ENCODE peak calls at places on chromosomes 2 and 18, in ten cellular contexts. H, N, F, L, J, D, I, B, P and S are unnamed samples.

GRCh38 chr2:61425605-61426155 is 45.2 kb downstream of the USP34 start:
- DNase-seq in N (no peak), F (no peak), P (no peak), D (no peak), B (no peak), H (no peak), J (no peak), L (no peak), I (no peak), S (no peak)

GRCh38 chr2:16546128-16546754 is 119.4 kb downstream of the CYRIA start:
- DNase-seq in B (no peak), F (peak; percentile 33), D (no peak), N (peak; percentile 9), L (peak; percentile 67), J (no peak), H (peak; percentile 26), P (peak; percentile 42), I (no peak), S (peak; percentile 55)

GRCh38 chr2:105112345-105112744 is 74.5 kb downstream of the MRPS9 start:
- DNase-seq in P (no peak), F (no peak), B (no peak), H (no peak), N (no peak), D (no peak), I (no peak), J (no peak), L (no peak), S (no peak)

GRCh38 chr18:29018976-29019375 is 842.0 kb upstream of the CDH2 start:
- DNase-seq in D (no peak), F (no peak), N (no peak), J (no peak), I (no peak), P (no peak), H (no peak), L (no peak), B (no peak), S (no peak)

GRCh38 chr18:52244658-52245057 is 95.3 kb upstream of the DCC start:
- DNase-seq in D (no peak), L (no peak), J (no peak), I (no peak), F (no peak), P (no peak), B (no peak), H (no peak), N (no peak), S (no peak)

GRCh38 chr18:9839806-9840205 is 46.0 kb upstream of the TXNDC2 start:
- DNase-seq in D (no peak), F (no peak), H (no peak), J (no peak), L (no peak), B (no peak), P (no peak), I (no peak), N (no peak), S (no peak)

GRCh38 chr18:40159141-40160017 is 1795.7 kb upstream of the PIK3C3 start:
- DNase-seq in P (peak; percentile 21), H (peak; percentile 13), B (no peak), F (peak; percentile 63), D (no peak), L (peak; percentile 78), I (no peak), N (no peak), J (peak; percentile 16), S (peak; percentile 5)

GRCh38 chr2:121004950-121005349 is 269.3 kb downstream of the GLI2 start:
- DNase-seq in D (no peak), J (no peak), H (peak; percentile 19), N (no peak), P (no peak), L (no peak), I (no peak), F (no peak), B (no peak), S (no peak)

GRCh38 chr2:219724628-219725027 is 97.2 kb downstream of the SLC4A3 start:
- DNase-seq in N (no peak), I (no peak), L (peak; percentile 67), D (no peak), P (no peak), F (peak; percentile 66), B (no peak), H (no peak), J (no peak), S (no peak)

GRCh38 chr18:45197526-45197970 is 417.7 kb upstream of the SLC14A2 start:
- DNase-seq in N (no peak), H (no peak), F (peak; percentile 75), P (peak; percentile 1), I (no peak), J (no peak), D (no peak), B (no peak), L (peak; percentile 61), S (no peak)

GRCh38 chr18:35827275-35827929 is 145.1 kb upstream of the RMP24 start:
- DNase-seq in N (no peak), F (no peak), D (no peak), I (no peak), L (peak; percentile 3), B (no peak), J (no peak), P (no peak), H (no peak), S (no peak)

GRCh38 chr2:113797237-113797636 is 40.8 kb upstream of the SLC35F5 start:
- DNase-seq in N (no peak), L (no peak), F (no peak), J (no peak), P (no peak), B (no peak), D (no peak), H (no peak), I (no peak), S (no peak)

GRCh38 chr2:209508255-209508654 is 84.4 kb downstream of the MAP2 start:
- DNase-seq in P (no peak), J (no peak), L (no peak), H (no peak), F (no peak), I (no peak), N (no peak), B (no peak), D (no peak), S (no peak)

GRCh38 chr2:143768991-143769390 is 639.8 kb downstream of the ARHGAP15 start:
- DNase-seq in F (no peak), H (no peak), J (no peak), D (no peak), L (no peak), B (no peak), N (no peak), I (no peak), P (no peak), S (no peak)

GRCh38 chr18:46334200-46334553 is 230.0 kb downstream of the HAUS1 start:
- DNase-seq in B (no peak), J (no peak), F (no peak), D (no peak), P (no peak), L (no peak), I (no peak), N (no peak), H (peak; percentile 3), S (peak; percentile 14)

GRCh38 chr2:29186812-29187211 is 71.6 kb downstream of the CLIP4 start:
- DNase-seq in D (no peak), B (no peak), N (no peak), J (no peak), L (no peak), I (no peak), F (no peak), H (no peak), P (no peak), S (no peak)

GRCh38 chr2:61951876-61952275 is 46.4 kb downstream of the COMMD1 start:
- DNase-seq in P (no peak), N (no peak), J (no peak), F (no peak), B (no peak), H (no peak), I (no peak), D (no peak), L (no peak), S (no peak)

GRCh38 chr2:7111626-7112025 is 194.4 kb downstream of the RNF144A start:
- DNase-seq in B (no peak), P (peak; percentile 9), J (no peak), D (no peak), L (no peak), I (no peak), F (no peak), H (peak; percentile 9), N (no peak), S (no peak)
- TF ChIP-seq CTCF in B (no peak), P (no peak), J (peak; percentile 5), D (no peak), L (no peak), I (peak; percentile 19), F (no peak), H (no peak), N (no peak), S (no peak)

DNA sequence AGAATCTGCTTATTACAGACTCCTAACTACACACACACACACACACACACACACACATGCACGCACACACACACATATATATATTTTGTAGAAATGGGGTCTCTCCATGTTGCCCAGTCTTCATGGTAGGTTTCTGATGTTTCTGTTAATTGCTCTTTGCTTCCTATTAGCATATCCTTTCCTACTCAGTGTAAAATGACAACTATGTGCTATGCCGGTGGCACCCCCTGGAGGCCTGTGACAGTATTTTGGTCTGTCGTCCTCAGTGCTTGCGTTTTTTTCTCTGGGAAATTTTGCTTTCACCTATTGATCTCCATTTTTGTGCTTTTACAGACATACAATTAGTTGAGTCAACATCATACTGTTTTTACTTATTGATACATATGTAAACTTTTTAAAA is 322.1 kb downstream of the LRRTM1 start:
- DNase-seq in L (no peak), N (no peak), P (peak; percentile 12), H (peak; percentile 5), F (no peak), I (no peak), D (no peak), B (peak; percentile 13), J (no peak), S (peak; percentile 67)
- TF ChIP-seq CTCF in L (peak; percentile 3), N (no peak), P (no peak), H (no peak), F (peak; percentile 24), I (peak; percentile 45), D (no peak), B (peak; percentile 20), J (peak; percentile 25), S (peak; percentile 66)

DNA sequence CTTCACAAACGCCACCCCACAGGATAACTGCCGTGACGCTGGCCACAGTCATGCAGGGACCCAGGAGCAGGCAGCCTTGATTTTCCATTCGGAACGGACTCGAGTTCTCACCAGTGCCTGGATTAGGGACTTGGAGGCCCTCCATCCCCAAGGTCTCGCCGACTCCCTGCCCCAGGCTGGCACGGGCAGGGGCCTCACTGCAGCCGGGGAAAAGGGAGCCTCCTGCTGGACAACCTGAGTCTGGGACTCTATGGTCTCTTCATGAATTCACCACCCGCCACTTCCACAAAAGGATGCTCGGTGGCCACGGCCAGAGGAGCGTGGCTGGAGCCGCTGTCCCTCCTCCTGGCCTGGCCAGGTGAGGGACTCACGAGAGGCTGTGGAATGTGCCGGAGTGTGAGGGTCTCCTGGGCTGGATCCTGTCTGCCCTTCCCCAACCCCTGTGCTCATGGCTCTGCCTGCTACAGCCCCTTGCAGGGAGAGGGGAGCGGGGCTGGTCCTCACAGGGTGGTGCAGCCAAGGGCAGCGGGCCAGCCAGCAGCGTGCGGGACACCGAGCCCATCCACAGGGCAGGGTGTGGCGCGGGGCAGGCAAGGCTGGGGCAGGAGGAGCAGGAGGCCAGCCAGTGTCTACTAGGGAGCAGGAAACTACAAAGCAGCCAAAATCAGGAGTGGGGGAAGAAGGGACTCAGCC is 42.3 kb downstream of the AQP12A start:
- DNase-seq in B (no peak), F (no peak), H (no peak), D (no peak), J (no peak), P (peak; percentile 38), I (no peak), N (no peak), L (no peak), S (peak; percentile 24)
- TF ChIP-seq CTCF in B (no peak), F (peak; percentile 11), H (no peak), D (no peak), J (peak; percentile 48), P (peak; percentile 18), I (no peak), N (no peak), L (no peak), S (no peak)

GRCh38 chr2:191299009-191299408 is 53.8 kb downstream of the MYO1B start:
- DNase-seq in D (no peak), H (no peak), N (no peak), I (no peak), L (no peak), J (no peak), P (no peak), B (no peak), F (no peak), S (no peak)
- TF ChIP-seq CTCF in D (no peak), H (no peak), N (peak; percentile 13), I (peak; percentile 30), L (peak; percentile 38), J (no peak), P (no peak), B (no peak), F (peak; percentile 40), S (no peak)